ENCODE peak calls at places on chromosome 4, in four cellular contexts. S is AG04449; T is AG04450; M is activated T-helper 1 cell treated with anti-CD3 and anti-CD28 coated beads, Interleukin-2, amount 50 U/mL, for 16 hours. K is an unnamed sample.

GRCh38 chr4:153438916-153439756 is 27.0 kb upstream of the TMEM131L start:
- DNase-seq in S (no peak), T (no peak), M (no peak), K (no peak)

GRCh38 chr4:7342581-7343352 is 92.0 kb downstream of the PSAPL1 start:
- DNase-seq in S (no peak), T (no peak), M (no peak), K (no peak)

GRCh38 chr4:7904108-7904516 is 35.5 kb downstream of the AFAP1 start:
- DNase-seq in S (peak; percentile 81), T (peak; percentile 68), M (no peak), K (peak; percentile 71)

GRCh38 chr4:140330311-140330900 is 43.0 kb upstream of the SCOC start:
- DNase-seq in S (no peak), T (no peak), M (no peak), K (no peak)

GRCh38 chr4:142091085-142091513 is 454.7 kb downstream of the IL15 start:
- DNase-seq in S (peak; percentile 76), T (peak; percentile 78), M (no peak), K (peak; percentile 99)

GRCh38 chr4:68750555-68750954 is 65.2 kb upstream of the UGT2B10 start:
- DNase-seq in S (no peak), T (no peak), M (no peak), K (no peak)

GRCh38 chr4:24850669-24851068 is 55.3 kb downstream of the SOD3 start:
- DNase-seq in S (peak; percentile 63), T (peak; percentile 75), M (no peak), K (peak; percentile 65)

GRCh38 chr4:138558886-138559285 is 316.7 kb upstream of the SLC7A11 start:
- DNase-seq in S (no peak), T (no peak), M (no peak), K (no peak)

GRCh38 chr4:109973529-109973905 is 60.8 kb downstream of the EGF start:
- DNase-seq in S (no peak), T (no peak), M (no peak), K (no peak)

GRCh38 chr4:120685756-120686278 is 236.7 kb downstream of the PRDM5 start:
- DNase-seq in S (no peak), T (no peak), M (no peak), K (no peak)

GRCh38 chr4:107366016-107366415 is 329.9 kb upstream of the DKK2 start:
- DNase-seq in S (no peak), T (no peak), M (no peak), K (no peak)

GRCh38 chr4:183504064-183504929 is 561 bp upstream of the ING2 start:
- DNase-seq in S (peak; percentile 79), T (peak; percentile 94), M (peak; percentile 99), K (peak; percentile 89)

GRCh38 chr4:152389359-152389758 is 146.5 kb downstream of the FBXW7 start:
- DNase-seq in S (no peak), T (no peak), M (no peak), K (no peak)

GRCh38 chr4:38230121-38230728 is 270.0 kb downstream of the PTTG2 start:
- DNase-seq in S (no peak), T (no peak), M (no peak), K (no peak)

GRCh38 chr4:3313556-3314228 is 20.9 kb downstream of the RGS12 start:
- DNase-seq in S (no peak), T (no peak), M (no peak), K (no peak)

K was measured in AG09309.